ENCODE peak calls at places on chromosomes 6 and 20, in four cellular contexts. One of them, this sample, is unnamed. For H3K9me3 and H3K4me1, the result is how much of the 10 kb centered on the place peaks cover.

GRCh38 chr6:130647221-130647620 is 180.0 kb upstream of the SMLR1 start:
- DNase-seq in heart left ventricle: no peak
- DNase-seq in esophagus muscularis mucosa: no peak
- DNase-seq in heart right ventricle: no peak
- DNase-seq in this sample: no peak

GRCh38 chr6:5084787-5085637 is at the start of gene PPP1R3G:
- DNase-seq in heart left ventricle: peak
- DNase-seq in esophagus muscularis mucosa: no peak
- DNase-seq in heart right ventricle: peak
- DNase-seq in this sample: peak

GRCh38 chr6:104591573-104592334 is 268.0 kb downstream of the HACE1 start:
- DNase-seq in heart left ventricle: no peak
- DNase-seq in esophagus muscularis mucosa: no peak
- DNase-seq in heart right ventricle: no peak
- DNase-seq in this sample: no peak

GRCh38 chr20:49957487-49957938 is 21.3 kb downstream of the RNF114 start:
- DNase-seq in heart left ventricle: no peak
- DNase-seq in esophagus muscularis mucosa: no peak
- DNase-seq in heart right ventricle: no peak
- DNase-seq in this sample: no peak

GRCh38 chr6:129475477-129476247 is 234.3 kb downstream of the ARHGAP18 start:
- DNase-seq in heart left ventricle: no peak
- DNase-seq in esophagus muscularis mucosa: no peak
- DNase-seq in heart right ventricle: no peak
- DNase-seq in this sample: no peak

GRCh38 chr6:69105288-69105687 is 470.2 kb downstream of the ADGRB3 start:
- DNase-seq in heart left ventricle: no peak
- DNase-seq in esophagus muscularis mucosa: no peak
- DNase-seq in heart right ventricle: no peak
- DNase-seq in this sample: no peak

GRCh38 chr6:36386495-36387439 is 702 bp downstream of the ETV7 start:
- DNase-seq in heart left ventricle: peak
- DNase-seq in esophagus muscularis mucosa: no peak
- DNase-seq in heart right ventricle: peak
- DNase-seq in this sample: no peak

GRCh38 chr6:148565931-148566663 is 180.7 kb upstream of the UST start:
- DNase-seq in heart left ventricle: no peak
- DNase-seq in esophagus muscularis mucosa: no peak
- DNase-seq in heart right ventricle: no peak
- DNase-seq in this sample: peak

GRCh38 chr6:90689172-90689571 is 102.3 kb upstream of the MAP3K7 start:
- DNase-seq in heart left ventricle: no peak
- DNase-seq in esophagus muscularis mucosa: no peak
- DNase-seq in heart right ventricle: no peak
- DNase-seq in this sample: no peak

GRCh38 chr20:58075980-58076749 is 152.3 kb downstream of the ANKRD60 start:
- DNase-seq in heart left ventricle: peak
- DNase-seq in esophagus muscularis mucosa: peak
- DNase-seq in heart right ventricle: no peak
- DNase-seq in this sample: no peak

GRCh38 chr6:132084811-132085509 is 133.8 kb upstream of the CCN2 start:
- DNase-seq in heart left ventricle: no peak
- DNase-seq in esophagus muscularis mucosa: no peak
- DNase-seq in heart right ventricle: no peak
- DNase-seq in this sample: no peak

GRCh38 chr20:63659370-63659769 is 1.3 kb downstream of the RTEL1 start:
- DNase-seq in heart left ventricle: no peak
- DNase-seq in esophagus muscularis mucosa: no peak
- DNase-seq in heart right ventricle: no peak
- DNase-seq in this sample: peak
- H3K9me3 ChIP-seq in heart left ventricle: under half
- H3K9me3 ChIP-seq in esophagus muscularis mucosa: under half
- H3K9me3 ChIP-seq in heart right ventricle: under half
- H3K9me3 ChIP-seq in this sample: under half

GRCh38 chr6:141252828-141253608 is 879.7 kb upstream of the GJE1 start:
- DNase-seq in heart left ventricle: no peak
- DNase-seq in esophagus muscularis mucosa: no peak
- DNase-seq in heart right ventricle: no peak
- DNase-seq in this sample: no peak
- H3K4me3 ChIP-seq in heart left ventricle: no peak
- H3K4me3 ChIP-seq in esophagus muscularis mucosa: peak
- H3K4me3 ChIP-seq in heart right ventricle: peak
- H3K4me3 ChIP-seq in this sample: peak

GRCh38 chr6:108168980-108169800 is 3.4 kb downstream of the NR2E1 start:
- DNase-seq in heart left ventricle: no peak
- DNase-seq in esophagus muscularis mucosa: no peak
- DNase-seq in heart right ventricle: no peak
- DNase-seq in this sample: no peak
- H3K4me1 ChIP-seq in heart left ventricle: half or more
- H3K4me1 ChIP-seq in esophagus muscularis mucosa: half or more
- H3K4me1 ChIP-seq in heart right ventricle: under half
- H3K4me1 ChIP-seq in this sample: under half

GRCh38 chr20:30594112-30594511 is 663.4 kb upstream of the DEFB115 start:
- DNase-seq in heart left ventricle: no peak
- DNase-seq in esophagus muscularis mucosa: peak
- DNase-seq in heart right ventricle: no peak
- DNase-seq in this sample: no peak
- H3K9me3 ChIP-seq in heart left ventricle: under half
- H3K9me3 ChIP-seq in esophagus muscularis mucosa: under half
- H3K9me3 ChIP-seq in heart right ventricle: under half
- H3K9me3 ChIP-seq in this sample: under half

GRCh38 chr6:79947191-79948173 is at the start of gene ELOVL4:
- DNase-seq in heart left ventricle: peak
- DNase-seq in esophagus muscularis mucosa: no peak
- DNase-seq in heart right ventricle: peak
- DNase-seq in this sample: peak

GRCh38 chr6:79943133-79943532 is 4.2 kb downstream of the ELOVL4 start:
- DNase-seq in heart left ventricle: no peak
- DNase-seq in esophagus muscularis mucosa: no peak
- DNase-seq in heart right ventricle: no peak
- DNase-seq in this sample: no peak

GRCh38 chr6:79949235-79949634 is 1.9 kb upstream of the ELOVL4 start:
- DNase-seq in heart left ventricle: no peak
- DNase-seq in esophagus muscularis mucosa: no peak
- DNase-seq in heart right ventricle: no peak
- DNase-seq in this sample: peak

GRCh38 chr6:79946773-79947190 is 571 bp downstream of the ELOVL4 start:
- DNase-seq in heart left ventricle: no peak
- DNase-seq in esophagus muscularis mucosa: no peak
- DNase-seq in heart right ventricle: no peak
- DNase-seq in this sample: peak

DNA sequence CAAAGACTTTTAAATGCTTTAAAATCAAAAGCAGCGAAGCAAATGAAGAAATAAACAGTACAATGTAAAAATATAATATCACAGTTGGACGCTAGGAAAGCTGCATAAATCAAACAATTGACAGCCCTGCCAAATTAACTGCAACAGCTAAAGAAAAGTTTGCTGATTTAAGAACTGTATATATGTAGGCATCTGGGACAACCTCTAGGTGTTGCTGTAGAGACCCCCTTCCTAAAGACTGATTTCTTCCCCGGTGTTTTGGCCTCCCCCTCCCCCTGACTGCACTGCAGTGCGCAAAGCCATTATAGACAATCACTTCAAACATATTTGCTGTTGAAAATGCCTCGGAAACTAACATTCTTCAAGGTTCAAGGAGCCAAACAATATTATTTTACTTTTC is 1.1 kb downstream of the ELOVL4 start:
- DNase-seq in heart left ventricle: no peak
- DNase-seq in esophagus muscularis mucosa: no peak
- DNase-seq in heart right ventricle: no peak
- DNase-seq in this sample: no peak
- H3K4me3 ChIP-seq in heart left ventricle: peak
- H3K4me3 ChIP-seq in esophagus muscularis mucosa: peak
- H3K4me3 ChIP-seq in heart right ventricle: peak
- H3K4me3 ChIP-seq in this sample: peak

DNA sequence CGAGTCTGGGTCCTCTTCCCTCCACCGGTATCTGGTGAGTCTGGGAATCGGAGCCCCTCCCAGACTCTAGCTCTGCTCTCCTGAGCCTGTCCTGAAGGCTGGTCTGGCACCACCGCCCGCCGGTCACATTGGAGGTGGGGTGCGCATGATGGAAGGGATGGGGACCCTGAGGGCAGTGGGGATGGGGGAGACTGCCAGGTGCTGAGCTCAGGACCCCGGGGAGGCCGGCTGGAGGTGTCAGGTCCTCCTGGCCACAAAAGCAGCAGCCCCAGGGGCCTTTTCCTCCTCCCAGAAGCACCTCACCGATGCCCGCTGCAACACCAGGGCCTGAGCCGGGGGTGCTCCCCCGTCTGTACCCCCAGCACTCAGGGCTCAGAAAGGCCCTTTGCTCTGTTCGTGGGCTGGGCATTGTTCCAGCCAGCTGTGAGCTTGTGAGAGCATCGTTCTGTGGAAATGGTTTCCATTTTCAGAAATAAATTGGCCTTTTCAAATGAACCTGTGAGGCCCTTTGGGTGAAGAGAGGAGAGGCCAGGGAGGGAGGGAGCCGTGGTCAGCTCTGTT is 2.5 kb upstream of the NPBWR2 start:
- DNase-seq in heart left ventricle: no peak
- DNase-seq in esophagus muscularis mucosa: no peak
- DNase-seq in heart right ventricle: no peak
- DNase-seq in this sample: peak
- H3K4me1 ChIP-seq in heart left ventricle: under half
- H3K4me1 ChIP-seq in esophagus muscularis mucosa: under half
- H3K4me1 ChIP-seq in heart right ventricle: under half
- H3K4me1 ChIP-seq in this sample: under half